ENCODE peak calls at places on chromosomes 11 and 22, in seven cellular contexts. F is stimulated activated CD4-positive, alpha-beta T cell treated with anti-CD3 and anti-CD28 coated beads, TNF-alpha, amount 100 ng/mL, for 1 hour; C is endothelial cell; B is activated CD4-positive, alpha-beta T cell treated with anti-CD3 and anti-CD28 coated beads, Interleukin-2, amount 50 U/mL, for 4 hours; I is activated effector memory CD4-positive, alpha-beta T cell treated with anti-CD3 and anti-CD28 coated beads, Interleukin-2, amount 50 U/mL, for 16 hours; V is substantia nigra; T is left ventricle myocardium inferior. H is an unnamed sample.

GRCh38 chr11:130413383-130414106 is 14.9 kb downstream of the ADAMTS8 start:
- DNase-seq in F (no peak), C (no peak), B (no peak), I (no peak), V (no peak), T (no peak), H (no peak)

GRCh38 chr11:67457453-67457852 is 2.3 kb downstream of the CABP4 start:
- DNase-seq in F (no peak), C (no peak), B (no peak), I (no peak), V (no peak), T (no peak), H (no peak)

GRCh38 chr11:79274636-79275315 is 166.1 kb downstream of the TENM4 start:
- DNase-seq in F (no peak), C (no peak), B (no peak), I (no peak), V (no peak), T (no peak), H (no peak)

GRCh38 chr11:61542661-61543060 is 34.1 kb downstream of the LRRC10B start:
- DNase-seq in F (no peak), C (no peak), B (no peak), I (no peak), V (no peak), T (no peak), H (no peak)

GRCh38 chr22:38148252-38148651 is 33.4 kb downstream of the PLA2G6 start:
- DNase-seq in F (no peak), C (no peak), B (no peak), I (no peak), V (no peak), T (no peak), H (no peak)

GRCh38 chr22:44436656-44437492 is 61.2 kb downstream of the RTL6 start:
- DNase-seq in F (no peak), C (no peak), B (no peak), I (peak), V (no peak), T (no peak), H (no peak)

GRCh38 chr11:66438009-66438503 is 592 bp downstream of the MRPL11 start:
- DNase-seq in F (no peak), C (no peak), B (no peak), I (no peak), V (no peak), T (no peak), H (no peak)

GRCh38 chr22:27195104-27195503 is 537.7 kb downstream of the MIAT start:
- DNase-seq in F (no peak), C (no peak), B (no peak), I (no peak), V (no peak), T (peak), H (no peak)

GRCh38 chr11:122796128-122796717 is 42.1 kb upstream of the CRTAM start:
- DNase-seq in F (peak), C (peak), B (peak), I (peak), V (no peak), T (peak), H (peak)

GRCh38 chr11:13249992-13250391 is 27.6 kb upstream of the BMAL1 start:
- DNase-seq in F (no peak), C (no peak), B (no peak), I (no peak), V (no peak), T (no peak), H (no peak)

GRCh38 chr11:112440518-112440917 is 179.9 kb upstream of the PLET1 start:
- DNase-seq in F (no peak), C (peak), B (no peak), I (no peak), V (no peak), T (no peak), H (no peak)

GRCh38 chr11:79221417-79222130 is 219.3 kb downstream of the TENM4 start:
- DNase-seq in F (no peak), C (no peak), B (no peak), I (no peak), V (no peak), T (no peak), H (no peak)

GRCh38 chr11:69470301-69470700 is 11.2 kb upstream of the LINC01488 start:
- DNase-seq in F (no peak), C (no peak), B (no peak), I (no peak), V (no peak), T (peak), H (no peak)

GRCh38 chr22:27705391-27706080 is 96.0 kb downstream of the MN1 start:
- DNase-seq in F (no peak), C (no peak), B (no peak), I (no peak), V (no peak), T (no peak), H (no peak)

GRCh38 chr22:36237462-36238347 is 1.6 kb downstream of the APOL2 start:
- DNase-seq in F (no peak), C (no peak), B (no peak), I (peak), V (no peak), T (no peak), H (no peak)

GRCh38 chr22:41668971-41669911 is 19.4 kb downstream of the SNU13 start:
- DNase-seq in F (no peak), C (no peak), B (no peak), I (peak), V (no peak), T (no peak), H (no peak)

GRCh38 chr11:65609236-65609635 is 4.8 kb downstream of the MAP3K11 start:
- DNase-seq in F (no peak), C (no peak), B (no peak), I (no peak), V (no peak), T (no peak), H (no peak)

GRCh38 chr11:26228778-26229177 is 103.2 kb upstream of the ANO3 start:
- DNase-seq in F (no peak), C (no peak), B (no peak), I (no peak), V (no peak), T (no peak), H (no peak)

GRCh38 chr22:24696551-24697001 is 77.9 kb downstream of the PIWIL3 start:
- DNase-seq in F (no peak), C (no peak), B (no peak), I (no peak), V (no peak), T (no peak), H (no peak)

H was measured in NK-92 treated with Interleukin-12 subunit alpha and Interleukin-12 subunit beta, amount 100 ng/mL, for 24 hours.